ENCODE peak calls at places on chromosomes 13 and 19, in four cellular contexts. Q, W, Z and V are unnamed samples.

GRCh38 chr13:97753269-97753668 is 200.2 kb upstream of the IPO5 start:
- DNase-seq in Q (no peak), W (no peak), Z (no peak), V (no peak)

GRCh38 chr13:99051768-99052455 is 74.0 kb upstream of the DOCK9 start:
- DNase-seq in Q (peak; percentile 46), W (no peak), Z (no peak), V (no peak)

GRCh38 chr13:43805071-43805468 is 18.3 kb upstream of the ENOX1 start:
- DNase-seq in Q (no peak), W (no peak), Z (no peak), V (peak; percentile 61)

GRCh38 chr13:49869514-49869913 is 66.6 kb downstream of the SPRYD7 start:
- DNase-seq in Q (no peak), W (no peak), Z (no peak), V (no peak)

GRCh38 chr13:26017196-26017921 is 34.5 kb downstream of the SHISA2 start:
- DNase-seq in Q (no peak), W (no peak), Z (no peak), V (no peak)

GRCh38 chr19:2337329-2337707 is 8.8 kb downstream of the SPPL2B start:
- DNase-seq in Q (no peak), W (no peak), Z (no peak), V (no peak)

GRCh38 chr13:32587774-32588165 is 1.5 kb downstream of the PDS5B start:
- DNase-seq in Q (no peak), W (no peak), Z (no peak), V (no peak)

GRCh38 chr19:15991602-15992001 is 42.8 kb downstream of the OR10H4 start:
- DNase-seq in Q (no peak), W (no peak), Z (no peak), V (no peak)

GRCh38 chr19:44807652-44808462 is 1.0 kb upstream of the BCAM start:
- DNase-seq in Q (no peak), W (peak; percentile 92), Z (no peak), V (peak; percentile 82)

GRCh38 chr19:57317503-57317902 is 2.8 kb upstream of the ZNF543 start:
- DNase-seq in Q (no peak), W (no peak), Z (no peak), V (no peak)

GRCh38 chr19:55483681-55484361 is 1.2 kb upstream of the NAT14 start:
- DNase-seq in Q (no peak), W (no peak), Z (no peak), V (no peak)

GRCh38 chr13:67140006-67140405 is 90.1 kb downstream of the PCDH9 start:
- DNase-seq in Q (no peak), W (no peak), Z (no peak), V (no peak)

GRCh38 chr19:43290568-43291359 is 21.4 kb upstream of the PSG9 start:
- DNase-seq in Q (no peak), W (no peak), Z (no peak), V (no peak)

GRCh38 chr19:1747285-1748114 is 5.8 kb upstream of the ONECUT3 start:
- DNase-seq in Q (no peak), W (peak; percentile 80), Z (no peak), V (peak; percentile 84)

GRCh38 chr19:52748336-52748950 is 13.6 kb upstream of the ZNF611 start:
- DNase-seq in Q (no peak), W (no peak), Z (no peak), V (no peak)

GRCh38 chr13:30526612-30527217 is 61.0 kb upstream of the HMGB1 start:
- DNase-seq in Q (no peak), W (peak; percentile 73), Z (no peak), V (no peak)

GRCh38 chr13:110216403-110217041 is 90.4 kb downstream of the COL4A1 start:
- DNase-seq in Q (no peak), W (peak; percentile 86), Z (no peak), V (no peak)

GRCh38 chr19:52138614-52139290 is 986 bp downstream of the ZNF616 start:
- DNase-seq in Q (no peak), W (no peak), Z (no peak), V (no peak)

GRCh38 chr19:48396871-48397176 is 3.4 kb downstream of the GRIN2D start:
- DNase-seq in Q (no peak), W (no peak), Z (no peak), V (no peak)

GRCh38 chr19:45569619-45570421 is 14.8 kb downstream of the OPA3 start:
- DNase-seq in Q (peak; percentile 35), W (no peak), Z (no peak), V (no peak)

GRCh38 chr19:42352216-42352892 is 26.9 kb downstream of the MEGF8 start:
- DNase-seq in Q (no peak), W (no peak), Z (no peak), V (no peak)

GRCh38 chr13:60230593-60230992 is 66.9 kb upstream of the DIAPH3 start:
- DNase-seq in Q (no peak), W (no peak), Z (no peak), V (no peak)

GRCh38 chr19:31301306-31301980 is 47.8 kb downstream of the TSHZ3 start:
- DNase-seq in Q (no peak), W (no peak), Z (no peak), V (no peak)

GRCh38 chr13:42409061-42409460 is 137.1 kb downstream of the AKAP11 start:
- DNase-seq in Q (no peak), W (no peak), Z (no peak), V (no peak)

GRCh38 chr13:42400188-42400833 is 128.4 kb downstream of the AKAP11 start:
- DNase-seq in Q (no peak), W (no peak), Z (no peak), V (no peak)

GRCh38 chr13:42401376-42401775 is 129.4 kb downstream of the AKAP11 start:
- DNase-seq in Q (no peak), W (no peak), Z (no peak), V (no peak)

GRCh38 chr13:42405665-42406390 is 133.9 kb downstream of the AKAP11 start:
- DNase-seq in Q (peak; percentile 35), W (no peak), Z (no peak), V (peak; percentile 50)
- H3K27ac ChIP-seq in Q (no peak overlapping the region), W (no peak overlapping the region), Z (no peak overlapping the region), V (no peak overlapping the region)

GRCh38 chr19:38164526-38164925 is 59.5 kb downstream of the DPF1 start:
- DNase-seq in Q (no peak), W (no peak), Z (no peak), V (no peak)
- H3K36me3 ChIP-seq in Q (peaks cover 12% of the 10 kb centered on the region), W (peaks cover 20% of the 10 kb centered on the region), Z (peaks cover 93% of the 10 kb centered on the region), V (peaks cover 53% of the 10 kb centered on the region)

GRCh38 chr19:21850636-21851255 is 14.8 kb upstream of the ZNF43 start:
- DNase-seq in Q (no peak), W (no peak), Z (no peak), V (no peak)
- H3K4me3 ChIP-seq in Q (no peak overlapping the region), W (peak overlapping the region; percentile 55), Z (peak overlapping the region; percentile 69), V (peak overlapping the region; percentile 49)

DNA sequence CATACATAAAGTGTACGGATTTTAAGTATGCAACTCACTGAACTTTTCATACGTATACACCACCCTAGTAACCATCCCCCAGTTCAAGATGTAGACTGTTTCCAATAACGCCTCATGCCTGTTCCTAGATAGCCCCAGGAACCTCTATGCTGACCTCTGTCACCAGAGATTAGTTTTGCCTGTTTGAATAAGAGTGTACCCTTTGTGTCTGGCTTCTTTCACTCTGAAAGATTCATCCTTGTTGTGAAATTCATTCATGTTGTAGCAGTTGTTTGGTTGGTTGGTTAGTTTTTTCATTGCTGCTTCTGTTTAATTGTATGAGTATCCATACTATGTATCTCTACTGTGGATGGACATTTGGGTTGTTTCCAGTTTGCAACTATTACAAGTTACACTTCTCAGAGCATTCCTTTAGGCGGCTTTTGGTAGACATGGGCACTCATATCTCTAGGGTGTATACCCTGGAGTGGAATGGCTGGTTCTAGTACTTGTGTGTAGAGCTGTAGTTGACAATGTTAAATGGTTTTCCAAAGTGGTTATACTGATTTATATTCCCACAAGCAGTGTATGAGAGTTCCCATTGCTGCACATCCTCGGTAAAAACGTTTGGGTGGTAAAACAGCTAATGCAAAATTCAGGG is 1.6 kb downstream of the RNASEH2B start:
- DNase-seq in Q (no peak), W (no peak), Z (no peak), V (no peak)
- H3K27ac ChIP-seq in Q (peak overlapping the region; percentile 90), W (no peak overlapping the region), Z (peak overlapping the region; percentile 93), V (no peak overlapping the region)

GRCh38 chr19:35021016-35021415 is 9.3 kb upstream of the SCN1B start:
- DNase-seq in Q (no peak), W (no peak), Z (no peak), V (no peak)
- H3K36me3 ChIP-seq in Q (peaks cover 69% of the 10 kb centered on the region), W (peaks cover 20% of the 10 kb centered on the region), Z (peaks cover 100% of the 10 kb centered on the region), V (peaks cover 83% of the 10 kb centered on the region)

GRCh38 chr13:48858523-48858922 is 117.2 kb upstream of the FNDC3A start:
- DNase-seq in Q (no peak), W (no peak), Z (no peak), V (no peak)

GRCh38 chr13:48859168-48860105 is 116.3 kb upstream of the FNDC3A start:
- DNase-seq in Q (no peak), W (no peak), Z (no peak), V (no peak)

GRCh38 chr13:48862572-48862971 is 113.1 kb upstream of the FNDC3A start:
- DNase-seq in Q (no peak), W (no peak), Z (no peak), V (no peak)

GRCh38 chr13:48858122-48858521 is 117.6 kb upstream of the FNDC3A start:
- DNase-seq in Q (no peak), W (no peak), Z (no peak), V (no peak)

DNA sequence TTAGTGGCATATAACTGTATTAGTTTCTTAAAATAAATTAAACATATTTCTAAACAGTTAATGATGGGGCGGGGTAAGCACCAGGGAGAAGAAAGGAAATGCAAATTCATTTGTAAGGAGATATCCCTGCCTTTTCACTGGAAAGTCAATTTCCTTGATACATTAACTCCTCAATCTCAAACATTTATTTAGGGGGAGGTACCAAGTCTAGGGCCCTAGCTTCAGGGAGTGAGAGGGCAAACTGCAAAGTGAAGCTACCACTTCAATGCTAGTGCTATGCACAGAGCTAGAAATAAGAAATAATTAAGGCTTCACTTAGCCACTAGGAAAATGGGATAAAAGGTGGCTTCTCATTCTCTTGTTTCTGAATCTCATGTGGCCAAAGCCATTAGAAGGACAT is 115.3 kb upstream of the FNDC3A start:
- DNase-seq in Q (no peak), W (no peak), Z (no peak), V (no peak)
- H3K4me3 ChIP-seq in Q (no peak overlapping the region), W (no peak overlapping the region), Z (no peak overlapping the region), V (no peak overlapping the region)